ENCODE peak calls at places on chromosomes 7 and 10, in six cellular contexts. One of them, this sample, is unnamed.

GRCh38 chr7:44375236-44375699 is 49.9 kb upstream of the CAMK2B start:
- DNase-seq in AG09309: no peak
- DNase-seq in epithelial cell of esophagus: no peak
- DNase-seq in hepatocyte: no peak
- DNase-seq in endodermal cell: peak
- DNase-seq in BJ: no peak
- DNase-seq in this sample: no peak

GRCh38 chr10:71247306-71247705 is 34.9 kb downstream of the UNC5B start:
- DNase-seq in epithelial cell of esophagus: peak
- DNase-seq in AG09309: no peak
- DNase-seq in endodermal cell: no peak
- DNase-seq in hepatocyte: no peak
- DNase-seq in BJ: no peak
- DNase-seq in this sample: no peak

GRCh38 chr10:11164806-11165590 is 147.3 kb downstream of the CELF2 start:
- DNase-seq in endodermal cell: peak
- DNase-seq in BJ: peak
- DNase-seq in epithelial cell of esophagus: peak
- DNase-seq in AG09309: peak
- DNase-seq in hepatocyte: peak
- DNase-seq in this sample: peak

GRCh38 chr7:87608443-87608842 is 7.8 kb upstream of the ABCB1 start:
- DNase-seq in AG09309: no peak
- DNase-seq in hepatocyte: no peak
- DNase-seq in epithelial cell of esophagus: no peak
- DNase-seq in endodermal cell: no peak
- DNase-seq in BJ: no peak
- DNase-seq in this sample: no peak

GRCh38 chr7:42677751-42678231 is 234.1 kb downstream of the C7orf25 start:
- DNase-seq in hepatocyte: peak
- DNase-seq in endodermal cell: no peak
- DNase-seq in AG09309: peak
- DNase-seq in epithelial cell of esophagus: peak
- DNase-seq in BJ: no peak
- DNase-seq in this sample: peak

GRCh38 chr10:60878224-60878623 is 65.8 kb downstream of the RHOBTB1 start:
- DNase-seq in epithelial cell of esophagus: peak
- DNase-seq in endodermal cell: no peak
- DNase-seq in BJ: no peak
- DNase-seq in AG09309: no peak
- DNase-seq in hepatocyte: no peak
- DNase-seq in this sample: no peak

GRCh38 chr7:2248984-2249694 is 7.1 kb downstream of the NUDT1 start:
- DNase-seq in endodermal cell: no peak
- DNase-seq in BJ: peak
- DNase-seq in epithelial cell of esophagus: peak
- DNase-seq in AG09309: peak
- DNase-seq in hepatocyte: peak
- DNase-seq in this sample: peak

GRCh38 chr7:1694551-1694950 is 24.5 kb downstream of the ELFN1 start:
- DNase-seq in endodermal cell: no peak
- DNase-seq in hepatocyte: no peak
- DNase-seq in AG09309: no peak
- DNase-seq in BJ: no peak
- DNase-seq in epithelial cell of esophagus: no peak
- DNase-seq in this sample: no peak

GRCh38 chr7:159020987-159021386 is 123.7 kb downstream of the VIPR2 start:
- DNase-seq in hepatocyte: no peak
- DNase-seq in BJ: no peak
- DNase-seq in AG09309: no peak
- DNase-seq in epithelial cell of esophagus: no peak
- DNase-seq in endodermal cell: peak
- DNase-seq in this sample: no peak

GRCh38 chr10:101066146-101066889 is 4.5 kb downstream of the KAZALD1 start:
- DNase-seq in AG09309: no peak
- DNase-seq in endodermal cell: peak
- DNase-seq in epithelial cell of esophagus: peak
- DNase-seq in hepatocyte: peak
- DNase-seq in BJ: no peak
- DNase-seq in this sample: peak

GRCh38 chr10:124733566-124734245 is 10.5 kb downstream of the FAM53B start:
- DNase-seq in hepatocyte: no peak
- DNase-seq in BJ: no peak
- DNase-seq in endodermal cell: no peak
- DNase-seq in epithelial cell of esophagus: no peak
- DNase-seq in AG09309: no peak
- DNase-seq in this sample: peak

GRCh38 chr10:57972783-57973182 is 294.9 kb downstream of the IPMK start:
- DNase-seq in BJ: no peak
- DNase-seq in AG09309: no peak
- DNase-seq in hepatocyte: no peak
- DNase-seq in epithelial cell of esophagus: no peak
- DNase-seq in endodermal cell: no peak
- DNase-seq in this sample: no peak

GRCh38 chr10:133049639-133050038 is 38.1 kb upstream of the ADGRA1 start:
- DNase-seq in AG09309: no peak
- DNase-seq in endodermal cell: no peak
- DNase-seq in hepatocyte: no peak
- DNase-seq in BJ: no peak
- DNase-seq in epithelial cell of esophagus: no peak
- DNase-seq in this sample: no peak

GRCh38 chr10:129041916-129042315 is 425.1 kb upstream of the MGMT start:
- DNase-seq in hepatocyte: no peak
- DNase-seq in AG09309: no peak
- DNase-seq in epithelial cell of esophagus: no peak
- DNase-seq in endodermal cell: no peak
- DNase-seq in BJ: no peak
- DNase-seq in this sample: no peak

GRCh38 chr7:12809476-12809875 is 122.0 kb downstream of the ARL4A start:
- DNase-seq in BJ: no peak
- DNase-seq in AG09309: no peak
- DNase-seq in endodermal cell: no peak
- DNase-seq in epithelial cell of esophagus: peak
- DNase-seq in hepatocyte: no peak
- DNase-seq in this sample: no peak

GRCh38 chr10:112795067-112795466 is 155.0 kb upstream of the TCF7L2 start:
- DNase-seq in epithelial cell of esophagus: no peak
- DNase-seq in endodermal cell: no peak
- DNase-seq in hepatocyte: no peak
- DNase-seq in AG09309: no peak
- DNase-seq in BJ: no peak
- DNase-seq in this sample: no peak

GRCh38 chr10:119680050-119680449 is 28.9 kb downstream of the BAG3 start:
- DNase-seq in BJ: peak
- DNase-seq in AG09309: peak
- DNase-seq in hepatocyte: no peak
- DNase-seq in endodermal cell: no peak
- DNase-seq in epithelial cell of esophagus: peak
- DNase-seq in this sample: peak

GRCh38 chr7:43467406-43467805 is 115.5 kb upstream of the STK17A start:
- DNase-seq in BJ: no peak
- DNase-seq in epithelial cell of esophagus: peak
- DNase-seq in endodermal cell: no peak
- DNase-seq in AG09309: peak
- DNase-seq in hepatocyte: no peak
- DNase-seq in this sample: no peak

GRCh38 chr7:142857625-142858024 is 2.7 kb downstream of the EPHB6 start:
- DNase-seq in BJ: no peak
- DNase-seq in hepatocyte: no peak
- DNase-seq in AG09309: no peak
- DNase-seq in epithelial cell of esophagus: no peak
- DNase-seq in endodermal cell: no peak
- DNase-seq in this sample: no peak
- TF ChIP-seq CTCF in BJ: no peak
- TF ChIP-seq CTCF in hepatocyte: no peak
- TF ChIP-seq CTCF in AG09309: no peak
- TF ChIP-seq CTCF in epithelial cell of esophagus: no peak
- TF ChIP-seq CTCF in endodermal cell: no peak
- TF ChIP-seq CTCF in this sample: no peak

GRCh38 chr7:80771523-80771922 is 133.1 kb downstream of the CD36 start:
- DNase-seq in endodermal cell: no peak
- DNase-seq in BJ: no peak
- DNase-seq in epithelial cell of esophagus: peak
- DNase-seq in AG09309: no peak
- DNase-seq in hepatocyte: peak
- DNase-seq in this sample: peak

GRCh38 chr7:80767655-80768054 is 129.2 kb downstream of the CD36 start:
- DNase-seq in BJ: no peak
- DNase-seq in endodermal cell: no peak
- DNase-seq in hepatocyte: no peak
- DNase-seq in AG09309: no peak
- DNase-seq in epithelial cell of esophagus: no peak
- DNase-seq in this sample: peak

GRCh38 chr7:80770061-80770460 is 131.6 kb downstream of the CD36 start:
- DNase-seq in epithelial cell of esophagus: no peak
- DNase-seq in endodermal cell: no peak
- DNase-seq in AG09309: peak
- DNase-seq in hepatocyte: peak
- DNase-seq in BJ: no peak
- DNase-seq in this sample: no peak

GRCh38 chr7:80772347-80773101 is 134.1 kb downstream of the CD36 start:
- DNase-seq in BJ: no peak
- DNase-seq in AG09309: no peak
- DNase-seq in hepatocyte: no peak
- DNase-seq in epithelial cell of esophagus: no peak
- DNase-seq in endodermal cell: peak
- DNase-seq in this sample: no peak

GRCh38 chr7:80770675-80771081 is 132.2 kb downstream of the CD36 start:
- DNase-seq in endodermal cell: no peak
- DNase-seq in AG09309: no peak
- DNase-seq in hepatocyte: no peak
- DNase-seq in epithelial cell of esophagus: no peak
- DNase-seq in BJ: no peak
- DNase-seq in this sample: no peak
- H3K4me3 ChIP-seq in endodermal cell: no peak
- H3K4me3 ChIP-seq in AG09309: no peak
- H3K4me3 ChIP-seq in hepatocyte: no peak
- H3K4me3 ChIP-seq in epithelial cell of esophagus: no peak
- H3K4me3 ChIP-seq in BJ: no peak
- H3K4me3 ChIP-seq in this sample: no peak

GRCh38 chr7:24125765-24126164 is 158.2 kb upstream of the NPY start:
- DNase-seq in BJ: no peak
- DNase-seq in hepatocyte: no peak
- DNase-seq in endodermal cell: peak
- DNase-seq in epithelial cell of esophagus: no peak
- DNase-seq in AG09309: no peak
- DNase-seq in this sample: no peak
- TF ChIP-seq CTCF in BJ: no peak
- TF ChIP-seq CTCF in hepatocyte: no peak
- TF ChIP-seq CTCF in endodermal cell: no peak
- TF ChIP-seq CTCF in epithelial cell of esophagus: no peak
- TF ChIP-seq CTCF in AG09309: no peak
- TF ChIP-seq CTCF in this sample: no peak

DNA sequence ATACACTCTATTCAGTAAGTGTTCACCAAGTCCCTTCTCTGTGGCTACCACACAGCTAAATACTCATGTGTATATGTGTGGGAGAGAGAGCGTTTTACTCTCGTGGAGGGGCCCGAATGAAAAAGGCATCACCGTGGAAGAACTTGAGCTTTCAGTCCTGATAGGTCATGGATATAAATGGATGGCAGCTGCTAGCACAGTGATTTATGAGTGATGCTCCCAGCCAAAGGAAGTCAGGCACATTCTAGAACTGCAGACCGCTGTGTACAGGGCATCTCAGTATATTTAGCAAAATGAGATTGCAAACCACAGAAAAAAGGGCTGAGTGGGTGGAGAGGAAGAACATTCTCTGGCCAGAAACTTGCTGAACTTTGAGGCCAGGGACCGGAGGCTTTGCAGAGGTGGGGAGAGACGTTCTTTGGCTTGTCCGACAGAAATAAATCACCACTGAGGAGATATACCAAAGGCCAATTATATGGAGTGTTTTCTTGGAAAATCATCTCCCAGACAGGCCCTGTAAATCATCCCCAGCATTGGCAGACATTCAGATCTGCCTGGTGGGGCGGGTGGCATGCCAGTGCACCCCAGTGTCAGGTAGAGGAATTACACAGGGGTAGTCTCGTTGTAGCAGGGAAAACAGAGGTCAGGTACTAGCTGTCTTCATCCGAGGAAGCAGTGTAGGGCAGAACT is 655.3 kb downstream of the LRMDA start:
- DNase-seq in BJ: no peak
- DNase-seq in endodermal cell: peak
- DNase-seq in hepatocyte: peak
- DNase-seq in AG09309: peak
- DNase-seq in epithelial cell of esophagus: peak
- DNase-seq in this sample: peak
- H3K4me3 ChIP-seq in BJ: no peak
- H3K4me3 ChIP-seq in endodermal cell: no peak
- H3K4me3 ChIP-seq in hepatocyte: no peak
- H3K4me3 ChIP-seq in AG09309: no peak
- H3K4me3 ChIP-seq in epithelial cell of esophagus: no peak
- H3K4me3 ChIP-seq in this sample: no peak

DNA sequence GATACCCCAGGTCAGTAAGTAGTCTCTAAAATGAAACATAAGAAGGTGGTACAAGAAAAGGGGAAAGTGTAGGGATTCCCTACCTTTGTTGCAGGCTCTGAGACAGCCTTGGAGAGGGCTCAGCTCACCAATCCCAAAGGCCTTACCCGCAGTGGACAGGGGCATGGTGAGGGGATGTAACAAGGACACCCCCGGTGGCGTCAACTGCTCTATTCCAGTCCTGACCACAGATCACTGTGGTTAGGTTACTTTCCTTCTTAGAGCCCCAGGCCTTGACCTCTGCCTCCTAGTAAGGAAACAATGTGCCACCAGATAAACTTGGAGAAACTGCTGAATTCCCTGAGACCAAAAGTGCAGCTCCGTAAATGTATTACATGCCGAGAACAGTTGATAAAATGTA is 17.5 kb downstream of the PLXNA4 start:
- DNase-seq in hepatocyte: no peak
- DNase-seq in AG09309: no peak
- DNase-seq in epithelial cell of esophagus: no peak
- DNase-seq in endodermal cell: no peak
- DNase-seq in BJ: no peak
- DNase-seq in this sample: no peak
- TF ChIP-seq CTCF in hepatocyte: no peak
- TF ChIP-seq CTCF in AG09309: no peak
- TF ChIP-seq CTCF in epithelial cell of esophagus: no peak
- TF ChIP-seq CTCF in endodermal cell: peak
- TF ChIP-seq CTCF in BJ: no peak
- TF ChIP-seq CTCF in this sample: no peak

This sample was measured in cardiac fibroblast.